ENCODE peak calls at places on chromosomes 12 and 14, in six cellular contexts. Q is stimulated activated CD8-positive, alpha-beta memory T cell treated with anti-CD3 and anti-CD28 coated beads, Interleukin-7, amount 100 ng/mL, for 1 hour; L is fibroblast of mammary gland; S is Karpas-422; Y is GM04504; A is T-helper 9 cell. J is an unnamed sample.

GRCh38 chr14:40899435-40899834 is 707.2 kb upstream of the LRFN5 start:
- DNase-seq in Q (no peak), L (no peak), S (no peak), Y (no peak), A (no peak), J (no peak)

GRCh38 chr12:88529531-88530488 is 50.5 kb downstream of the KITLG start:
- DNase-seq in Q (no peak), L (no peak), S (no peak), Y (no peak), A (no peak), J (no peak)

GRCh38 chr12:1878695-1879094 is 39.8 kb downstream of the CACNA2D4 start:
- DNase-seq in Q (no peak), L (no peak), S (no peak), Y (no peak), A (no peak), J (no peak)

GRCh38 chr14:86057018-86057667 is 527.2 kb downstream of the FLRT2 start:
- DNase-seq in Q (no peak), L (peak; percentile 47), S (peak; percentile 81), Y (no peak), A (peak; percentile 3), J (no peak)

GRCh38 chr12:112684742-112685141 is 106.8 kb upstream of the RPH3A start:
- DNase-seq in Q (no peak), L (no peak), S (peak; percentile 57), Y (no peak), A (no peak), J (no peak)

GRCh38 chr14:36604757-36605505 is 22.5 kb upstream of the NKX2-8 start:
- DNase-seq in Q (no peak), L (peak; percentile 76), S (peak; percentile 92), Y (peak; percentile 51), A (no peak), J (no peak)

GRCh38 chr12:9906888-9907287 is 25.3 kb downstream of the CLEC2A start:
- DNase-seq in Q (no peak), L (peak; percentile 2), S (no peak), Y (no peak), A (no peak), J (no peak)

GRCh38 chr12:75815756-75816155 is 215.8 kb downstream of the PHLDA1 start:
- DNase-seq in Q (no peak), L (peak; percentile 49), S (peak; percentile 48), Y (no peak), A (no peak), J (no peak)

GRCh38 chr14:22500954-22501353 is 88.1 kb downstream of the DAD1 start:
- DNase-seq in Q (no peak), L (no peak), S (no peak), Y (no peak), A (no peak), J (no peak)

GRCh38 chr14:27435923-27436674 is 838.3 kb upstream of the NOVA1 start:
- DNase-seq in Q (no peak), L (no peak), S (no peak), Y (no peak), A (no peak), J (no peak)

GRCh38 chr12:29242921-29243431 is 93.9 kb downstream of the FAR2 start:
- DNase-seq in Q (no peak), L (no peak), S (no peak), Y (no peak), A (no peak), J (no peak)

GRCh38 chr12:63302941-63303536 is 152.0 kb upstream of the AVPR1A start:
- DNase-seq in Q (no peak), L (no peak), S (no peak), Y (no peak), A (no peak), J (no peak)

GRCh38 chr14:104694991-104695659 is 5.7 kb downstream of the INF2 start:
- DNase-seq in Q (no peak), L (no peak), S (no peak), Y (no peak), A (no peak), J (no peak)

GRCh38 chr12:15152456-15152855 is 68.8 kb downstream of the RERG start:
- DNase-seq in Q (no peak), L (peak; percentile 41), S (no peak), Y (no peak), A (no peak), J (no peak)

GRCh38 chr12:43336962-43337555 is 214.9 kb downstream of the ADAMTS20 start:
- DNase-seq in Q (no peak), L (peak; percentile 74), S (peak; percentile 62), Y (no peak), A (no peak), J (no peak)

GRCh38 chr12:40104461-40105264 is 1.2 kb downstream of the SLC2A13 start:
- DNase-seq in Q (no peak), L (no peak), S (no peak), Y (no peak), A (peak; percentile 4), J (no peak)

GRCh38 chr14:77024171-77024627 is 4.3 kb downstream of the IRF2BPL start:
- DNase-seq in Q (no peak), L (no peak), S (no peak), Y (no peak), A (peak; percentile 38), J (peak; percentile 31)

GRCh38 chr12:75953312-75953906 is 78.2 kb downstream of the PHLDA1 start:
- DNase-seq in Q (no peak), L (peak; percentile 79), S (no peak), Y (peak; percentile 95), A (no peak), J (no peak)

GRCh38 chr12:30023186-30023585 is 239.4 kb upstream of the TMTC1 start:
- DNase-seq in Q (no peak), L (no peak), S (no peak), Y (no peak), A (no peak), J (no peak)

GRCh38 chr14:54312166-54312801 is 84.5 kb upstream of the CDKN3 start:
- DNase-seq in Q (no peak), L (peak; percentile 83), S (no peak), Y (peak; percentile 77), A (no peak), J (no peak)

GRCh38 chr12:95207407-95207806 is 9.9 kb downstream of the FGD6 start:
- DNase-seq in Q (no peak), L (no peak), S (no peak), Y (no peak), A (no peak), J (no peak)

GRCh38 chr12:101127521-101128219 is 82.4 kb downstream of the SLC5A8 start:
- DNase-seq in Q (no peak), L (peak; percentile 14), S (peak; percentile 33), Y (peak; percentile 9), A (no peak), J (no peak)

GRCh38 chr12:65948320-65949008 is 124.2 kb downstream of the HMGA2 start:
- DNase-seq in Q (no peak), L (peak; percentile 96), S (no peak), Y (peak; percentile 83), A (no peak), J (no peak)

GRCh38 chr14:99427632-99428315 is 52.9 kb downstream of the SETD3 start:
- DNase-seq in Q (no peak), L (peak; percentile 43), S (no peak), Y (peak; percentile 82), A (no peak), J (no peak)

GRCh38 chr14:77950371-77950770 is 150.5 kb downstream of the ADCK1 start:
- DNase-seq in Q (no peak), L (peak; percentile 47), S (no peak), Y (no peak), A (no peak), J (no peak)

GRCh38 chr14:69495341-69495921 is 10.9 kb downstream of the PLEKHD1 start:
- DNase-seq in Q (no peak), L (no peak), S (no peak), Y (no peak), A (no peak), J (no peak)

GRCh38 chr12:105231396-105231795 is 4.6 kb downstream of the APPL2 start:
- DNase-seq in Q (no peak), L (no peak), S (no peak), Y (no peak), A (no peak), J (no peak)

GRCh38 chr14:59897757-59898383 is 22.1 kb upstream of the LRRC9 start:
- DNase-seq in Q (no peak), L (peak; percentile 25), S (peak; percentile 79), Y (no peak), A (no peak), J (no peak)

J was measured in T-helper 2 cell.